ENCODE peak calls at places on chromosomes 2 and 18, in seven cellular contexts. F is K562; O is NCI-H460; A is activated T-helper 1 cell treated with anti-CD3 and anti-CD28 coated beads, Interleukin-12 subunit alpha, Interleukin-12 subunit beta, Interleukin-2, Interleukin-4 antibody, amounts not matched to agents 30 ng/mL and 10 ng/mL and 1 ng/mL, durations not matched to agents 14 hours and 24 hours and 36 hours; J is progenitor cell of endocrine pancreas; Z is naive B cell; H is HTR-8/SVneo. Y is an unnamed sample.

GRCh38 chr2:165203689-165204559 is at the start of gene SCN3A:
- DNase-seq in F (peak; percentile 8), O (peak; percentile 50), A (no peak), J (no peak), Z (peak; percentile 53), H (peak; percentile 4), Y (peak; percentile 40)

GRCh38 chr2:151518802-151519201 is 109.1 kb downstream of the RIF1 start:
- DNase-seq in F (no peak), O (no peak), A (no peak), J (no peak), Z (no peak), H (no peak), Y (no peak)

GRCh38 chr2:145987797-145988196 is 1467.9 kb upstream of the ZEB2 start:
- DNase-seq in F (no peak), O (no peak), A (no peak), J (no peak), Z (no peak), H (no peak), Y (no peak)

GRCh38 chr18:42174909-42175308 is 219.9 kb downstream of the PIK3C3 start:
- DNase-seq in F (no peak), O (no peak), A (no peak), J (peak; percentile 14), Z (no peak), H (no peak), Y (peak; percentile 32)

GRCh38 chr2:69554981-69555380 is 88.6 kb downstream of the AAK1 start:
- DNase-seq in F (no peak), O (no peak), A (no peak), J (no peak), Z (no peak), H (no peak), Y (no peak)

GRCh38 chr18:35982404-35983114 is 10.1 kb downstream of the RMP24 start:
- DNase-seq in F (no peak), O (no peak), A (no peak), J (no peak), Z (no peak), H (no peak), Y (no peak)

GRCh38 chr2:147033046-147033445 is 811.8 kb upstream of the ACVR2A start:
- DNase-seq in F (no peak), O (no peak), A (no peak), J (no peak), Z (no peak), H (peak; percentile 15), Y (no peak)

GRCh38 chr2:9112079-9112721 is 94.4 kb upstream of the ASAP2 start:
- DNase-seq in F (peak; percentile 66), O (no peak), A (no peak), J (no peak), Z (no peak), H (peak; percentile 90), Y (no peak)

GRCh38 chr2:121187351-121187921 is 97.6 kb downstream of the TFCP2L1 start:
- DNase-seq in F (no peak), O (no peak), A (no peak), J (no peak), Z (no peak), H (no peak), Y (no peak)

GRCh38 chr18:26719909-26720308 is 145.6 kb downstream of the AQP4 start:
- DNase-seq in F (no peak), O (no peak), A (no peak), J (no peak), Z (no peak), H (no peak), Y (no peak)

GRCh38 chr2:18988557-18989232 is 369.7 kb downstream of the OSR1 start:
- DNase-seq in F (no peak), O (no peak), A (no peak), J (no peak), Z (no peak), H (no peak), Y (no peak)

GRCh38 chr18:45103319-45104070 is 422.8 kb downstream of the SETBP1 start:
- DNase-seq in F (no peak), O (no peak), A (no peak), J (no peak), Z (peak; percentile 80), H (no peak), Y (no peak)

GRCh38 chr18:80200171-80200931 is 47.0 kb downstream of the PARD6G start:
- DNase-seq in F (no peak), O (peak; percentile 9), A (no peak), J (no peak), Z (no peak), H (no peak), Y (no peak)

GRCh38 chr2:61969376-61969775 is 63.9 kb downstream of the COMMD1 start:
- DNase-seq in F (no peak), O (no peak), A (no peak), J (no peak), Z (no peak), H (no peak), Y (no peak)

GRCh38 chr2:241811209-241811951 is 2.4 kb downstream of the NEU4 start:
- DNase-seq in F (no peak), O (no peak), A (no peak), J (no peak), Z (no peak), H (no peak), Y (no peak)

GRCh38 chr18:49300538-49300937 is 159.9 kb downstream of the DYM start:
- DNase-seq in F (no peak), O (no peak), A (no peak), J (no peak), Z (no peak), H (no peak), Y (no peak)

GRCh38 chr2:95240091-95240490 is 32.8 kb downstream of the ZNF892 start:
- DNase-seq in F (no peak), O (no peak), A (no peak), J (no peak), Z (no peak), H (no peak), Y (no peak)

GRCh38 chr2:198054299-198054698 is 249.9 kb downstream of the PLCL1 start:
- DNase-seq in F (peak; percentile 58), O (peak; percentile 28), A (peak; percentile 10), J (no peak), Z (no peak), H (no peak), Y (peak; percentile 51)

GRCh38 chr18:45060102-45060501 is 379.4 kb downstream of the SETBP1 start:
- DNase-seq in F (peak; percentile 6), O (no peak), A (no peak), J (no peak), Z (no peak), H (no peak), Y (no peak)

GRCh38 chr2:157258520-157259326 is 1.2 kb downstream of the GALNT5 start:
- DNase-seq in F (peak; percentile 77), O (no peak), A (no peak), J (no peak), Z (no peak), H (no peak), Y (no peak)

GRCh38 chr2:37856101-37856751 is 68.9 kb upstream of the RMDN2 start:
- DNase-seq in F (no peak), O (no peak), A (no peak), J (no peak), Z (no peak), H (no peak), Y (no peak)

GRCh38 chr2:23757686-23758433 is 169.1 kb downstream of the ATAD2B start:
- DNase-seq in F (peak; percentile 39), O (peak; percentile 17), A (no peak), J (no peak), Z (no peak), H (peak; percentile 10), Y (no peak)

GRCh38 chr2:106094101-106094860 is 99.8 kb downstream of the UXS1 start:
- DNase-seq in F (no peak), O (no peak), A (peak; percentile 33), J (no peak), Z (no peak), H (no peak), Y (no peak)

GRCh38 chr2:12636837-12637581 is 79.7 kb upstream of the TRIB2 start:
- DNase-seq in F (no peak), O (no peak), A (no peak), J (no peak), Z (no peak), H (no peak), Y (no peak)

GRCh38 chr2:216829533-216829932 is 30.3 kb downstream of the TNP1 start:
- DNase-seq in F (no peak), O (no peak), A (no peak), J (no peak), Z (no peak), H (peak; percentile 9), Y (no peak)

GRCh38 chr2:197183355-197183754 is 127.2 kb downstream of the ANKRD44 start:
- DNase-seq in F (no peak), O (no peak), A (no peak), J (no peak), Z (no peak), H (no peak), Y (no peak)

GRCh38 chr18:78976697-78977626 is 2.7 kb upstream of the SALL3 start:
- DNase-seq in F (no peak), O (no peak), A (no peak), J (no peak), Z (no peak), H (no peak), Y (no peak)

GRCh38 chr2:241194811-241195210 is 6.3 kb downstream of the ANO7 start:
- DNase-seq in F (no peak), O (no peak), A (no peak), J (no peak), Z (no peak), H (no peak), Y (no peak)

GRCh38 chr2:232340171-232340935 is 38.2 kb upstream of the ALPP start:
- DNase-seq in F (no peak), O (no peak), A (no peak), J (no peak), Z (no peak), H (no peak), Y (no peak)

Y was measured in Caco-2.